ENCODE peak calls at places on chromosomes 13 and 19, in five cellular contexts. One of them, this sample, is unnamed.

GRCh38 chr13:113458218-113459065 is 5.2 kb upstream of the ADPRHL1 start:
- DNase-seq in cardiac muscle cell: peak; percentile 18
- DNase-seq in left colon: no peak
- DNase-seq in Right ventricle myocardium superior: no peak
- DNase-seq in heart right ventricle: peak; percentile 43
- DNase-seq in this sample: peak; percentile 77

GRCh38 chr13:109868583-109869311 is 82.4 kb upstream of the IRS2 start:
- DNase-seq in cardiac muscle cell: no peak
- DNase-seq in left colon: no peak
- DNase-seq in Right ventricle myocardium superior: no peak
- DNase-seq in heart right ventricle: no peak
- DNase-seq in this sample: no peak

GRCh38 chr19:51926784-51927741 is at the start of gene ZNF613:
- DNase-seq in cardiac muscle cell: peak; percentile 97
- DNase-seq in left colon: peak; percentile 92
- DNase-seq in Right ventricle myocardium superior: peak; percentile 91
- DNase-seq in heart right ventricle: peak; percentile 92
- DNase-seq in this sample: peak; percentile 92

GRCh38 chr19:36489920-36490415 is 607 bp upstream of the ZNF566 start:
- DNase-seq in cardiac muscle cell: peak; percentile 97
- DNase-seq in left colon: peak; percentile 83
- DNase-seq in Right ventricle myocardium superior: peak; percentile 89
- DNase-seq in heart right ventricle: no peak
- DNase-seq in this sample: no peak

GRCh38 chr13:99577934-99578917 is 77.0 kb downstream of the TM9SF2 start:
- DNase-seq in cardiac muscle cell: peak; percentile 29
- DNase-seq in left colon: no peak
- DNase-seq in Right ventricle myocardium superior: no peak
- DNase-seq in heart right ventricle: no peak
- DNase-seq in this sample: no peak

GRCh38 chr19:18674616-18675015 is 8.9 kb upstream of the CRTC1 start:
- DNase-seq in cardiac muscle cell: no peak
- DNase-seq in left colon: peak; percentile 50
- DNase-seq in Right ventricle myocardium superior: peak; percentile 80
- DNase-seq in heart right ventricle: peak; percentile 72
- DNase-seq in this sample: peak; percentile 92

GRCh38 chr19:3054972-3055740 is 7.1 kb downstream of the TLE5 start:
- DNase-seq in cardiac muscle cell: no peak
- DNase-seq in left colon: no peak
- DNase-seq in Right ventricle myocardium superior: no peak
- DNase-seq in heart right ventricle: no peak
- DNase-seq in this sample: no peak

GRCh38 chr19:15840833-15841232 is 25.4 kb upstream of the OR10H1 start:
- DNase-seq in cardiac muscle cell: no peak
- DNase-seq in left colon: no peak
- DNase-seq in Right ventricle myocardium superior: no peak
- DNase-seq in heart right ventricle: no peak
- DNase-seq in this sample: no peak

GRCh38 chr19:10887616-10888367 is 16.4 kb downstream of the CARM1 start:
- DNase-seq in cardiac muscle cell: no peak
- DNase-seq in left colon: no peak
- DNase-seq in Right ventricle myocardium superior: no peak
- DNase-seq in heart right ventricle: no peak
- DNase-seq in this sample: no peak

GRCh38 chr19:42277821-42278809 is 9.1 kb downstream of the CIC start:
- DNase-seq in cardiac muscle cell: peak; percentile 66
- DNase-seq in left colon: peak; percentile 62
- DNase-seq in Right ventricle myocardium superior: peak; percentile 52
- DNase-seq in heart right ventricle: peak; percentile 40
- DNase-seq in this sample: peak; percentile 72

This sample was measured in sigmoid colon.